ENCODE peak calls at places on chromosome 11, in five cellular contexts. Y is stimulated activated CD8-positive, alpha-beta memory T cell treated with anti-CD3 and anti-CD28 coated beads, Interleukin-15, amount 100 ng/mL, for 1 hour; V is suprapubic skin; P is BJ; H is EH. D is an unnamed sample.
A peak's percentile ranks its signal among the peaks of the same experiment; 100 is the strongest.

GRCh38 chr11:42870480-42870879 is 441.3 kb upstream of the API5 start:
- DNase-seq in Y (no peak), V (no peak), P (no peak), H (no peak), D (no peak)

GRCh38 chr11:118923721-118924587 is 1.8 kb downstream of the BCL9L start:
- DNase-seq in Y (no peak), V (no peak), P (no peak), H (no peak), D (no peak)

GRCh38 chr11:11426226-11426915 is 73.3 kb upstream of the CSNK2A3 start:
- DNase-seq in Y (no peak), V (no peak), P (no peak), H (peak; percentile 66), D (no peak)

GRCh38 chr11:127632546-127632945 is 632.0 kb upstream of the KIRREL3 start:
- DNase-seq in Y (no peak), V (no peak), P (no peak), H (no peak), D (no peak)

GRCh38 chr11:78659326-78660319 is 85.0 kb upstream of the NARS2 start:
- DNase-seq in Y (no peak), V (no peak), P (no peak), H (no peak), D (no peak)

GRCh38 chr11:65915101-65915820 is 3.6 kb downstream of the C11orf68 start:
- DNase-seq in Y (no peak), V (peak; percentile 73), P (no peak), H (no peak), D (no peak)

GRCh38 chr11:59891781-59892181 is 13.2 kb downstream of the OOSP3 start:
- DNase-seq in Y (no peak), V (no peak), P (no peak), H (peak; percentile 3), D (no peak)

GRCh38 chr11:90447651-90448050 is 224.8 kb upstream of the CHORDC1 start:
- DNase-seq in Y (no peak), V (no peak), P (no peak), H (no peak), D (no peak)

GRCh38 chr11:11841605-11842425 is at the start of gene USP47:
- DNase-seq in Y (peak; percentile 90), V (peak; percentile 95), P (peak; percentile 18), H (peak; percentile 88), D (peak; percentile 92)

GRCh38 chr11:79160786-79161403 is 279.9 kb downstream of the TENM4 start:
- DNase-seq in Y (no peak), V (no peak), P (no peak), H (no peak), D (no peak)

GRCh38 chr11:105458071-105458470 is 151.8 kb upstream of the GRIA4 start:
- DNase-seq in Y (no peak), V (no peak), P (no peak), H (no peak), D (no peak)

GRCh38 chr11:45754261-45754709 is 50.7 kb upstream of the SLC35C1 start:
- DNase-seq in Y (no peak), V (no peak), P (no peak), H (peak; percentile 18), D (no peak)

GRCh38 chr11:45577755-45578154 is 87.7 kb downstream of the CHST1 start:
- DNase-seq in Y (no peak), V (no peak), P (no peak), H (no peak), D (no peak)

D was measured in T-helper 2 cell.